ENCODE peak calls at places on chromosomes 1 and 21, in six cellular contexts. C is HT1080, W is thoracic aorta, K is amygdala, U is H9, Q is iris pigment epithelial cell. A is an unnamed sample.

GRCh38 chr1:223788746-223789415 is 56.9 kb downstream of the TP53BP2 start:
- DNase-seq in C (no peak), W (no peak), K (no peak), U (no peak), Q (no peak), A (no peak)

GRCh38 chr1:11483581-11484320 is 4.8 kb downstream of the DISP3 start:
- DNase-seq in C (no peak), W (no peak), K (no peak), U (no peak), Q (no peak), A (no peak)

GRCh38 chr1:193036337-193037047 is 22.7 kb downstream of the UCHL5 start:
- DNase-seq in C (no peak), W (no peak), K (no peak), U (no peak), Q (no peak), A (no peak)

GRCh38 chr21:35971824-35972223 is 88.5 kb downstream of the SETD4 start:
- DNase-seq in C (no peak), W (no peak), K (no peak), U (no peak), Q (no peak), A (no peak)

GRCh38 chr1:20158358-20159070 is 19.4 kb downstream of the PLA2G2F start:
- DNase-seq in C (no peak), W (no peak), K (no peak), U (no peak), Q (no peak), A (no peak)

GRCh38 chr1:109979489-109980091 is 5.0 kb upstream of the AHCYL1 start:
- DNase-seq in C (peak), W (no peak), K (no peak), U (no peak), Q (peak), A (peak)

GRCh38 chr1:112460672-112461071 is 48.1 kb upstream of the WNT2B start:
- DNase-seq in C (no peak), W (no peak), K (no peak), U (no peak), Q (peak), A (no peak)

GRCh38 chr1:27858949-27859576 is 13.3 kb upstream of the THEMIS2 start:
- DNase-seq in C (no peak), W (no peak), K (no peak), U (peak), Q (no peak), A (no peak)

GRCh38 chr1:218345673-218346390 is 696 bp downstream of the TGFB2 start:
- DNase-seq in C (peak), W (no peak), K (no peak), U (peak), Q (peak), A (no peak)

GRCh38 chr1:174135200-174135599 is 24.1 kb upstream of the RABGAP1L start:
- DNase-seq in C (no peak), W (no peak), K (no peak), U (no peak), Q (no peak), A (no peak)

GRCh38 chr1:19347538-19348177 is 35.5 kb downstream of the SLC66A1 start:
- DNase-seq in C (no peak), W (no peak), K (no peak), U (no peak), Q (no peak), A (no peak)

GRCh38 chr1:152888126-152888525 is 10.0 kb downstream of the SMCP start:
- DNase-seq in C (no peak), W (no peak), K (no peak), U (no peak), Q (no peak), A (no peak)

GRCh38 chr1:60388092-60388987 is 314.8 kb upstream of the C1orf87 start:
- DNase-seq in C (peak), W (no peak), K (no peak), U (no peak), Q (peak), A (no peak)

GRCh38 chr1:48978413-48978812 is 201.7 kb upstream of the BEND5 start:
- DNase-seq in C (no peak), W (no peak), K (no peak), U (no peak), Q (no peak), A (no peak)

GRCh38 chr1:26015358-26015757 is 6.2 kb upstream of the EXTL1 start:
- DNase-seq in C (no peak), W (no peak), K (no peak), U (no peak), Q (peak), A (no peak)

GRCh38 chr1:235516862-235517446 is 12.7 kb upstream of the B3GALNT2 start:
- DNase-seq in C (no peak), W (no peak), K (no peak), U (no peak), Q (no peak), A (no peak)

GRCh38 chr1:35511305-35511704 is 45.9 kb downstream of the KIAA0319L start:
- DNase-seq in C (no peak), W (no peak), K (no peak), U (no peak), Q (no peak), A (no peak)

GRCh38 chr1:67880056-67880601 is 46.9 kb upstream of the GNG12 start:
- DNase-seq in C (peak), W (no peak), K (no peak), U (no peak), Q (peak), A (no peak)

GRCh38 chr21:46554431-46555224 is 50.3 kb downstream of the S100B start:
- DNase-seq in C (no peak), W (no peak), K (no peak), U (no peak), Q (no peak), A (no peak)

GRCh38 chr1:207649204-207649753 is 4.3 kb downstream of the CR1L start:
- DNase-seq in C (no peak), W (no peak), K (no peak), U (no peak), Q (no peak), A (no peak)

GRCh38 chr1:29389533-29390041 is 153.3 kb downstream of the PTPRU start:
- DNase-seq in C (no peak), W (no peak), K (no peak), U (no peak), Q (no peak), A (no peak)

GRCh38 chr1:237562247-237562823 is 328.4 kb downstream of the ZP4 start:
- DNase-seq in C (peak), W (no peak), K (no peak), U (no peak), Q (peak), A (no peak)

GRCh38 chr21:45930792-45931191 is 50.8 kb upstream of the COL6A1 start:
- DNase-seq in C (no peak), W (no peak), K (no peak), U (no peak), Q (no peak), A (no peak)

GRCh38 chr1:207779008-207779407 is 27.2 kb downstream of the CD46 start:
- DNase-seq in C (no peak), W (no peak), K (no peak), U (no peak), Q (no peak), A (no peak)

GRCh38 chr1:197919523-197920301 is 2.5 kb downstream of the LHX9 start:
- DNase-seq in C (no peak), W (no peak), K (no peak), U (no peak), Q (no peak), A (no peak)

GRCh38 chr1:201268604-201269151 is 14.6 kb upstream of the PKP1 start:
- DNase-seq in C (peak), W (no peak), K (no peak), U (no peak), Q (peak), A (peak)

GRCh38 chr1:23562138-23562819 is 3.0 kb upstream of the ID3 start:
- DNase-seq in C (peak), W (peak), K (peak), U (peak), Q (peak), A (peak)

GRCh38 chr1:107339775-107340174 is 198.9 kb downstream of the NTNG1 start:
- DNase-seq in C (no peak), W (no peak), K (no peak), U (no peak), Q (no peak), A (no peak)

GRCh38 chr1:147760481-147761260 is at the start of gene GJA5:
- DNase-seq in C (no peak), W (no peak), K (no peak), U (no peak), Q (peak), A (no peak)

GRCh38 chr1:97451944-97452343 is 468.9 kb downstream of the DPYD start:
- DNase-seq in C (no peak), W (no peak), K (no peak), U (no peak), Q (no peak), A (no peak)

GRCh38 chr1:240732390-240732789 is 120.4 kb upstream of the GREM2 start:
- DNase-seq in C (peak), W (no peak), K (no peak), U (no peak), Q (peak), A (no peak)

GRCh38 chr1:116486424-116486823 is 84.4 kb downstream of the CD58 start:
- DNase-seq in C (peak), W (no peak), K (no peak), U (no peak), Q (peak), A (no peak)

GRCh38 chr1:2435091-2435490 is 22.7 kb upstream of the PEX10 start:
- DNase-seq in C (no peak), W (no peak), K (no peak), U (no peak), Q (no peak), A (no peak)

GRCh38 chr1:230864441-230864840 is 3.9 kb downstream of the C1orf198 start:
- DNase-seq in C (no peak), W (no peak), K (no peak), U (no peak), Q (no peak), A (no peak)